ENCODE peak calls at places on chromosome 14, in seven cellular contexts. N is naive B cell; F is H54; B is RWPE2; D is activated CD4-positive, CD25-positive, alpha-beta regulatory T cell; C is T-cell; P is amniotic stem cell. W is an unnamed sample.
A peak's percentile ranks its signal among the peaks of the same experiment; 100 is the strongest.

GRCh38 chr14:35855886-35856481 is 29.8 kb downstream of the BRMS1L start:
- DNase-seq in N (peak; percentile 32), F (no peak), B (no peak), D (no peak), C (no peak), P (no peak), W (peak; percentile 58)

GRCh38 chr14:77391441-77391840 is 14.3 kb downstream of the SAMD15 start:
- DNase-seq in N (no peak), F (no peak), B (no peak), D (no peak), C (no peak), P (no peak), W (no peak)

GRCh38 chr14:104141621-104142091 is 3.3 kb downstream of the KIF26A start:
- DNase-seq in N (no peak), F (no peak), B (peak; percentile 60), D (no peak), C (no peak), P (no peak), W (no peak)

GRCh38 chr14:45526715-45527549 is 273.9 kb upstream of the MIS18BP1 start:
- DNase-seq in N (no peak), F (peak; percentile 20), B (no peak), D (no peak), C (no peak), P (no peak), W (no peak)

GRCh38 chr14:68214431-68214830 is 394.9 kb downstream of the RAD51B start:
- DNase-seq in N (no peak), F (no peak), B (no peak), D (no peak), C (no peak), P (no peak), W (no peak)

GRCh38 chr14:50116986-50117385 is 614 bp upstream of the VCPKMT start:
- DNase-seq in N (no peak), F (no peak), B (no peak), D (no peak), C (no peak), P (no peak), W (no peak)

GRCh38 chr14:102930753-102931579 is 8.5 kb downstream of the AMN start:
- DNase-seq in N (no peak), F (peak; percentile 89), B (peak; percentile 65), D (no peak), C (no peak), P (no peak), W (no peak)

GRCh38 chr14:36068777-36069534 is 107.6 kb downstream of the PTCSC3 start:
- DNase-seq in N (no peak), F (no peak), B (no peak), D (no peak), C (no peak), P (no peak), W (no peak)

GRCh38 chr14:50311337-50311973 is 574 bp downstream of the L2HGDH start:
- DNase-seq in N (no peak), F (no peak), B (no peak), D (no peak), C (no peak), P (no peak), W (peak; percentile 10)

GRCh38 chr14:101109981-101110728 is 206.6 kb upstream of the RTL1 start:
- DNase-seq in N (no peak), F (no peak), B (no peak), D (no peak), C (no peak), P (no peak), W (no peak)

GRCh38 chr14:56119221-56119967 is 1.2 kb downstream of the PELI2 start:
- DNase-seq in N (peak; percentile 31), F (no peak), B (no peak), D (no peak), C (peak; percentile 9), P (no peak), W (peak; percentile 15)

GRCh38 chr14:102610968-102611811 is 18.7 kb downstream of the RCOR1 start:
- DNase-seq in N (peak; percentile 18), F (no peak), B (no peak), D (no peak), C (no peak), P (no peak), W (peak; percentile 65)

W was measured in GM06990.